ENCODE peak calls at places on chromosomes 6 and 20, in six cellular contexts. V is GM12878, X is A549, P is HepG2, H is K562, U is upper lobe of left lung. E is an unnamed sample.

GRCh38 chr6:158501638-158502592 is 58.0 kb upstream of the TMEM181 start:
- ATAC-seq in V (no peak), X (no peak), P (peak; percentile 13), H (no peak), U (no peak), E (peak; percentile 16)

GRCh38 chr6:28269492-28269891 is 2.5 kb downstream of the ZSCAN26 start:
- ATAC-seq in V (no peak), X (peak; percentile 14), P (no peak), H (peak; percentile 27), U (no peak), E (no peak)

GRCh38 chr6:167706313-167707109 is 120.2 kb upstream of the AFDN start:
- ATAC-seq in V (peak; percentile 90), X (no peak), P (no peak), H (peak; percentile 57), U (no peak), E (no peak)

GRCh38 chr6:4297348-4297747 is 162.0 kb upstream of the ECI2 start:
- ATAC-seq in V (no peak), X (no peak), P (no peak), H (no peak), U (no peak), E (no peak)

GRCh38 chr20:35887393-35888064 is 66.8 kb downstream of the SCAND1 start:
- ATAC-seq in V (no peak), X (no peak), P (no peak), H (no peak), U (no peak), E (no peak)

GRCh38 chr20:4449977-4450715 is 271.6 kb upstream of the PRND start:
- ATAC-seq in V (no peak), X (peak; percentile 90), P (peak; percentile 96), H (peak; percentile 59), U (no peak), E (no peak)

GRCh38 chr6:107626645-107627044 is 136.7 kb downstream of the SOBP start:
- ATAC-seq in V (no peak), X (no peak), P (no peak), H (no peak), U (no peak), E (no peak)

GRCh38 chr6:82555801-82556200 is 192.2 kb downstream of the TPBG start:
- ATAC-seq in V (no peak), X (no peak), P (no peak), H (no peak), U (no peak), E (no peak)

GRCh38 chr20:37984018-37984785 is 49.1 kb downstream of the TTI1 start:
- ATAC-seq in V (no peak), X (peak; percentile 26), P (peak; percentile 96), H (peak; percentile 38), U (no peak), E (no peak)

GRCh38 chr20:54140927-54141566 is 32.7 kb downstream of the CYP24A1 start:
- ATAC-seq in V (no peak), X (peak; percentile 67), P (peak; percentile 81), H (no peak), U (no peak), E (no peak)

GRCh38 chr6:2196079-2196679 is 49.2 kb downstream of the GMDS start:
- ATAC-seq in V (peak; percentile 87), X (peak; percentile 74), P (peak; percentile 71), H (peak; percentile 88), U (peak; percentile 86), E (peak; percentile 55)

GRCh38 chr6:71324179-71324791 is 35.7 kb downstream of the OGFRL1 start:
- ATAC-seq in V (no peak), X (no peak), P (no peak), H (no peak), U (peak; percentile 51), E (no peak)

GRCh38 chr6:38510205-38510604 is 129.5 kb downstream of the BTBD9 start:
- ATAC-seq in V (no peak), X (no peak), P (no peak), H (no peak), U (no peak), E (no peak)

GRCh38 chr6:169454204-169454871 is 200.7 kb upstream of the THBS2 start:
- ATAC-seq in V (no peak), X (no peak), P (peak; percentile 26), H (no peak), U (peak; percentile 76), E (peak; percentile 64)

GRCh38 chr20:18372296-18372695 is 84.0 kb downstream of the ZNF133 start:
- ATAC-seq in V (no peak), X (no peak), P (no peak), H (no peak), U (no peak), E (no peak)

GRCh38 chr6:69422474-69422873 is 374.3 kb downstream of the LMBRD1 start:
- ATAC-seq in V (no peak), X (no peak), P (no peak), H (no peak), U (no peak), E (no peak)
- TF ChIP-seq EP300 in V (no peak), X (no peak), P (no peak), H (no peak), U (no peak), E (no peak)

DNA sequence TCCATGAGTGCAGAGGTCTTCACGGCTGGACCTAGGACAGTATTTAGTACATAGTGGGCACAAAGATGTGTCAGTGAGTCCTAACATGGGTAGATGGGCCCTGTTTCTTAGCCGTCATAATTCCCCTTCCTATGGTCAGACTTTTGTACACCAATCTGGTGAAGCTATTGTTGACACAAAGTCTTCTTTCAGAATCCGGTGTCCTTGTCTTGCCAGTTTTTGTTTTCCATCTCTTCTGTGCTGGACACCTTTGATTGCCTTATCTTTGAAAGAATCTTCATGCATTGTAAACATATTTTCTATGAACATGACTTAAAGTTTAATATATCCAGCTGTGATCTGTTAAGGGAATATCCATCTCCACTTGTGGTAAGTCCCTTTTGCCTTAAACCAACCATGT is 4.5 kb downstream of the LRRC1 start:
- ATAC-seq in V (no peak), X (no peak), P (no peak), H (no peak), U (no peak), E (no peak)
- H3K27ac ChIP-seq in V (no peak overlapping the region), X (no peak overlapping the region), P (peak overlapping the region; percentile 4), H (no peak overlapping the region), U (no peak overlapping the region), E (no peak overlapping the region)

DNA sequence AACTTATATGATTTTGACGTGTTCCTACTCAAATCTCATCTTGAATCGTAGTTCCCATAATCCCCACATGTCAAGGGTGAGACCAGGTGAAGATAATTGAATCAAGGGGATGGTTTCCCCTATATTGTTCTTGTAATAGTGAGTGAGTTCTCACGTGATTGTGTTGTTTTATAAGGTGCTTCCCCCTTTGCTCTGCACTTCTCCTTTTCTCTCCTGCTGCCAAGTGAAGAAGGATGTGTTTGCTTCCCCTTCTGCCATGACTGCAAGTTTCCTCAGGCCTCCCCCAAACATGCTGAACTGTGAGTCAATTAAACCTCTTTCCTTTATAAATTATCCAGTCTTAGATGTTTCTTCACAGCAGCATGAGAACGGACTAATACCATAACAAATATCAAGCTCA is 83.2 kb downstream of the MANEA start:
- ATAC-seq in V (no peak), X (no peak), P (no peak), H (no peak), U (no peak), E (no peak)
- TF ChIP-seq EP300 in V (no peak), X (no peak), P (no peak), H (no peak), U (no peak), E (no peak)

GRCh38 chr6:16671302-16672289 is 89.7 kb downstream of the ATXN1 start:
- ATAC-seq in V (no peak), X (no peak), P (no peak), H (no peak), U (no peak), E (no peak)
- H3K27ac ChIP-seq in V (no peak overlapping the region), X (no peak overlapping the region), P (peak overlapping the region; percentile 16), H (no peak overlapping the region), U (no peak overlapping the region), E (no peak overlapping the region)

GRCh38 chr6:6722195-6722594 is 133.7 kb downstream of the LY86 start:
- ATAC-seq in V (no peak), X (no peak), P (no peak), H (no peak), U (no peak), E (no peak)

GRCh38 chr6:6725120-6725833 is 136.8 kb downstream of the LY86 start:
- ATAC-seq in V (no peak), X (no peak), P (no peak), H (no peak), U (no peak), E (no peak)

GRCh38 chr6:6724319-6725119 is 136.0 kb downstream of the LY86 start:
- ATAC-seq in V (peak; percentile 91), X (peak; percentile 94), P (peak; percentile 90), H (peak; percentile 90), U (peak; percentile 86), E (peak; percentile 84)

GRCh38 chr6:6723316-6723715 is 134.8 kb downstream of the LY86 start:
- ATAC-seq in V (no peak), X (no peak), P (peak; percentile 7), H (no peak), U (no peak), E (no peak)

GRCh38 chr6:6723792-6724318 is 135.3 kb downstream of the LY86 start:
- ATAC-seq in V (no peak), X (no peak), P (peak; percentile 55), H (no peak), U (peak; percentile 39), E (no peak)
- TF ChIP-seq EP300 in V (no peak), X (no peak), P (no peak), H (no peak), U (no peak), E (no peak)

GRCh38 chr20:50919567-50919966 is 11.7 kb downstream of the ADNP start:
- ATAC-seq in V (no peak), X (peak; percentile 55), P (no peak), H (no peak), U (no peak), E (peak; percentile 62)
- H3K27ac ChIP-seq in V (no peak overlapping the region), X (no peak overlapping the region), P (no peak overlapping the region), H (no peak overlapping the region), U (no peak overlapping the region), E (peak overlapping the region; percentile 2)

GRCh38 chr6:139981810-139982550 is 607.5 kb upstream of the CITED2 start:
- ATAC-seq in V (no peak), X (peak; percentile 85), P (no peak), H (peak; percentile 79), U (peak; percentile 19), E (no peak)
- TF ChIP-seq EP300 in V (no peak), X (no peak), P (no peak), H (no peak), U (no peak), E (no peak)

DNA sequence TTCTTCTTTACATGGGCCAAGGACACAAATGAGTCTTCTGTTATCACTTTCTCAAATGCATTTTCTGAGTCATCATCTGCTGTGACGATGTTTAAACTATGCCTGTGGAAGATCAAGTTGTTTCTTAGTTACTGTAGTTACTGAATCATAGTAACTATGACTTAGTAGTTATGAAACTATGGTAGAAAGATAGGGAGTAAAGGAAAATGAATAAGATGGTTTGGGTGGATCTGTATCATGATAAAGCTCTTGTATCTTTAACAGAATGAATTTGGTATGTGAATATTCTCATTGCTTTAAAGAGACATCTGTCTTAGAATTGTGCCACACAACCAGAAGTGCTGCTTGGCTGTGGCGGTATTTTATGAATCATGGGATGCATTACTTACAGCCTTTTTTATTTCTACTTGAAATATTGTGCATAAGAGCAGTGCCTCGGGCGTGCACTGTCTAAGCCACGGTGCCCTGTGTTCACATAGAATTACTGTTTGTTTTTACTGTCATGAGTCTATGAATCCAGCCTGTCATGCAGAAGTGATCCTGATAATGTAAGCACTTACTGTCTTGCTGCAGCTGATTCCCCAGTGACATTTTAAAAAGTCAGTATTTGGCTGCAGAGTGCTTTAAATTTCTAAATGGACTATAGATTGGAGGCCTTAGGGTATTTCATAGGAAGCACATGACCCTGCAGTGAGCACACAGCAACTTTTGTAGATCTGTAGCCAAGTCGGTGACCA is 215.2 kb downstream of the TMEM242 start:
- ATAC-seq in V (no peak), X (peak; percentile 82), P (no peak), H (peak; percentile 80), U (peak; percentile 86), E (peak; percentile 66)
- H3K27ac ChIP-seq in V (no peak overlapping the region), X (peak overlapping the region; percentile 52), P (no peak overlapping the region), H (peak overlapping the region; percentile 44), U (no peak overlapping the region), E (peak overlapping the region; percentile 74)